ENCODE peak calls at places on chromosomes 11 and 22, in eight cellular contexts. T is AG10803, H is BJ, W is colonic mucosa, Z is endothelial cell of umbilical vein, X is activated B cell treated with CpG ODN at 0.5 μM for 24 hours, O is dorsolateral prefrontal cortex, U is GM23338. P is an unnamed sample.

GRCh38 chr22:38755155-38755910 is 465 bp downstream of the SUN2 start:
- DNase-seq in Z (peak), T (peak), X (peak), H (no peak), W (peak), O (peak), U (peak), P (no peak)

GRCh38 chr11:128451651-128452470 is 135.5 kb downstream of the ETS1 start:
- DNase-seq in Z (no peak), U (peak), O (peak), H (no peak), T (peak), W (peak), X (no peak), P (no peak)

GRCh38 chr11:122115520-122116343 is at the start of gene BLID:
- DNase-seq in W (no peak), Z (peak), T (peak), X (no peak), O (no peak), H (no peak), U (peak), P (no peak)

GRCh38 chr11:45500457-45500856 is 165.0 kb downstream of the CHST1 start:
- DNase-seq in X (no peak), O (no peak), U (peak), W (no peak), T (no peak), H (no peak), Z (no peak), P (no peak)

GRCh38 chr11:99343117-99343516 is 322.4 kb downstream of the CNTN5 start:
- DNase-seq in U (no peak), H (no peak), T (no peak), X (no peak), W (no peak), Z (no peak), O (no peak), P (no peak)

GRCh38 chr22:20575724-20576444 is 68.5 kb downstream of the MED15 start:
- DNase-seq in H (no peak), X (no peak), O (no peak), U (no peak), Z (no peak), W (no peak), T (no peak), P (no peak)

GRCh38 chr11:110219011-110219785 is 77.2 kb downstream of the RDX start:
- DNase-seq in W (no peak), Z (no peak), H (no peak), T (peak), O (no peak), X (no peak), U (no peak), P (no peak)

GRCh38 chr11:118975771-118976709 is 4.5 kb downstream of the FOXR1 start:
- DNase-seq in X (no peak), O (no peak), T (peak), Z (no peak), U (no peak), H (no peak), W (no peak), P (no peak)

GRCh38 chr11:3816673-3817072 is 8.3 kb downstream of the PGAP2 start:
- DNase-seq in O (no peak), H (no peak), T (no peak), W (no peak), Z (no peak), U (no peak), X (no peak), P (no peak)

GRCh38 chr11:48012051-48012391 is 31.7 kb downstream of the PTPRJ start:
- DNase-seq in O (no peak), H (no peak), W (no peak), T (no peak), X (no peak), Z (no peak), U (no peak), P (no peak)

GRCh38 chr11:80651004-80651403 is 1210.2 kb upstream of the TENM4 start:
- DNase-seq in Z (no peak), H (no peak), O (no peak), T (no peak), W (no peak), X (no peak), U (peak), P (no peak)

GRCh38 chr22:27242111-27242436 is 559.5 kb downstream of the MN1 start:
- DNase-seq in X (no peak), T (no peak), U (no peak), Z (no peak), H (no peak), O (no peak), W (no peak), P (no peak)

GRCh38 chr11:61516675-61517516 is 8.3 kb downstream of the LRRC10B start:
- DNase-seq in T (no peak), U (peak), W (peak), O (peak), Z (peak), H (no peak), X (peak), P (peak)

GRCh38 chr22:49303061-49303735 is 524.5 kb downstream of the BRD1 start:
- DNase-seq in W (no peak), Z (no peak), X (no peak), H (no peak), O (peak), T (no peak), U (no peak), P (no peak)

GRCh38 chr11:67299471-67300191 is 3.7 kb upstream of the SSH3 start:
- DNase-seq in T (no peak), W (no peak), U (no peak), O (no peak), H (no peak), Z (no peak), X (no peak), P (no peak)

GRCh38 chr11:74683279-74683871 is 47.9 kb downstream of the CHRDL2 start:
- DNase-seq in X (no peak), O (peak), W (no peak), U (peak), T (peak), H (no peak), Z (peak), P (no peak)

GRCh38 chr11:103872748-103873147 is 163.7 kb upstream of the DDI1 start:
- DNase-seq in O (no peak), Z (no peak), U (no peak), X (no peak), T (no peak), H (no peak), W (no peak), P (no peak)

GRCh38 chr11:82776377-82776776 is 42.7 kb upstream of the FAM181B start:
- DNase-seq in U (no peak), T (no peak), O (no peak), H (no peak), W (no peak), Z (no peak), X (no peak), P (no peak)

GRCh38 chr22:50627452-50627913 is 469 bp downstream of the ARSA start:
- DNase-seq in H (no peak), U (peak), Z (no peak), T (no peak), X (no peak), O (no peak), W (peak), P (no peak)

GRCh38 chr11:6545917-6546605 is 49.0 kb downstream of the DNHD1 start:
- DNase-seq in H (no peak), U (no peak), X (no peak), T (no peak), Z (no peak), W (no peak), O (no peak), P (no peak)

GRCh38 chr11:723120-723883 is 17.3 kb downstream of the EPS8L2 start:
- DNase-seq in W (peak), H (no peak), O (no peak), X (no peak), Z (peak), U (peak), T (peak), P (no peak)

GRCh38 chr11:74139151-74139918 is 31.5 kb downstream of the C2CD3 start:
- DNase-seq in X (no peak), Z (no peak), O (no peak), T (peak), H (no peak), U (peak), W (no peak), P (no peak)

GRCh38 chr11:12077535-12078280 is 32.7 kb upstream of the MICAL2 start:
- DNase-seq in O (no peak), H (no peak), W (no peak), T (no peak), U (no peak), Z (no peak), X (no peak), P (no peak)

GRCh38 chr11:66126064-66126463 is 56.0 kb downstream of the PACS1 start:
- DNase-seq in H (no peak), Z (no peak), W (no peak), X (no peak), T (no peak), O (no peak), U (no peak), P (no peak)

GRCh38 chr11:73383249-73384126 is 7.3 kb downstream of the RELT start:
- DNase-seq in X (peak), Z (peak), W (peak), U (no peak), H (no peak), T (no peak), O (no peak), P (no peak)

DNA sequence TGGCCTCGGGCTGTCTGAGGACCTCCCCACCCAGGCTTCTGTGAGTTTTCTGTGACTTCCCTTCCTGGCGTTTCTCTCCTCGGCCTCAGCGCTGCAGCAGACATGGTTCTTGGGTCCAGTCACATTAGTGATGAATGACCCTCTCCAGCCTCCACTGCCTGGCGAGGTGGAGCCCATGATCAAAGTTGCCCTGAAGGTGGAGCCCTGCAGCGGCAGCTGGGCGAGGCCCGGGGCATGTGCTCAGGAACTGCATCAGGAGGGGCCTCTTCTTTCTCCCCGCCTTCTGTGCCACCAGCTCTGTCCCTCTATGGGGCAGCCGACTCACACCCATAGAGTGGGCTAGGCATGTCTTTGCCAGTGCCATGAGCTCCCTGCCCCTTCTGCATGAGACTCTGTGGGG is 1079.7 kb downstream of the TBC1D22A start:
- DNase-seq in Z (no peak), U (no peak), W (no peak), H (no peak), X (no peak), O (no peak), T (no peak), P (no peak)
- TF ChIP-seq CTCF in Z (no peak), U (no peak), W (no peak), H (no peak), X (no peak), O (no peak), T (no peak), P (no peak)

DNA sequence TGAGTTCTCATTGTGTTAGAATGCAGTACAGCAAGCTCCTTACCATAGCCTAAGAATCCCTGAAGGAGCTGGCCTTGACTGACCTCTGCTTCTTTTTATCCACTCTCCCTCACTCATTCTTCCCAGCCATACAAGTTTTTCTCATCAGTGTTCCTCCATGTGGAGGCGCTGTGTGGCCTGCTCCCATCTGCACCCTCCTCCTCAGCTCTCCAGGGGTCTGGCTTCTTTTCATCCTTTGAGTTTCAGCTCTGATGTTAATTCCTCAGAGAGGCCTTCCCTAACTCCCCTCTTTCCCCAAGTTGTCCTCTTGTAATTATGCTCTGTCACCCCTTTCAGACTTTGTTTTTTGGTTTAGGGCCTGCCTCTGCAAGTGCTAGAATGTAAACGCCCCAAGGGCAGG is 144.8 kb downstream of the WNT7B start:
- DNase-seq in Z (no peak), T (no peak), O (no peak), U (peak), X (no peak), H (no peak), W (no peak), P (no peak)
- TF ChIP-seq CTCF in Z (no peak), T (no peak), O (no peak), U (peak), X (no peak), H (no peak), W (no peak), P (no peak)

GRCh38 chr11:134100171-134100570 is 31.3 kb downstream of the JAM3 start:
- DNase-seq in O (no peak), Z (no peak), W (no peak), H (no peak), T (no peak), U (no peak), X (no peak), P (no peak)

GRCh38 chr11:134097146-134097545 is 28.3 kb downstream of the JAM3 start:
- DNase-seq in X (no peak), H (no peak), U (no peak), Z (no peak), O (no peak), T (peak), W (no peak), P (no peak)

GRCh38 chr11:134101292-134101691 is 32.4 kb downstream of the JAM3 start:
- DNase-seq in O (no peak), U (no peak), T (peak), X (no peak), Z (no peak), H (no peak), W (no peak), P (no peak)

DNA sequence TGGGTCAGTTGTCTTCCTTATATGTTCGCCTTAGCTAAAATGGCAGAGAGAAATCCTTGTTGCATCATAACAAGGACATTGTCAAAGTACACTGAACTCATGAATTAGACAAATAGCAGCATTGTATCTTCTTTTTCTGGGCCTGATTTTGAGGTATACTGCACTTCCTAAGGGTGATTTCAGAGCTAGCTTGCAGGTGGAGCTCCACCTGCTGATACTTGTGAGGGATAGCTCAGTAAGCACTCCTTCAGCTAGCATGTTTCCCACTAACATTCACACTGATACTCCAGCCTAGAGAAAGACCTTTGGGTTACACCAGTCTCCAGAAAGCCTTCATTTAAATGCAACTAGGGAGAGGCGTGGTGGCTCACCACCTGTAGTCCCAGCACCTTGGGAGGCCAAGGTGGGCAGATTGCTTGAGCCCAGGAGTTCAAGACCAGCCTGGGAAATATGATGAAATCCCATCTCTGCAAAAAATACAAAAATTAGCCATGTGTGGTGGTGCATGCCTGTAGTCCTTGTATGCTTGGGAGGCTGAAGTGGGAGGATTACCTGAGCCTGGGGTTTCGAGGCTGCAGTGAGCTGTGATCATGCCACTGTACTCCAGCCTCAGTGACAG is 29.8 kb downstream of the JAM3 start:
- DNase-seq in O (no peak), Z (no peak), X (no peak), T (no peak), W (no peak), H (no peak), U (peak), P (no peak)
- TF ChIP-seq CTCF in O (peak), Z (peak), X (no peak), T (no peak), W (peak), H (no peak), U (peak), P (peak)

GRCh38 chr11:69048056-69048717 is 545 bp upstream of the TPCN2 start:
- DNase-seq in U (peak), W (no peak), X (no peak), T (no peak), H (no peak), O (no peak), Z (no peak), P (no peak)

GRCh38 chr11:69040051-69040450 is 8.7 kb upstream of the TPCN2 start:
- DNase-seq in U (no peak), T (no peak), H (no peak), X (no peak), O (no peak), W (no peak), Z (no peak), P (no peak)

GRCh38 chr11:69040581-69041260 is 8.0 kb upstream of the TPCN2 start:
- DNase-seq in H (peak), X (no peak), T (peak), W (no peak), U (no peak), Z (no peak), O (no peak), P (no peak)

GRCh38 chr11:69041516-69041915 is 7.2 kb upstream of the TPCN2 start:
- DNase-seq in X (no peak), Z (no peak), U (no peak), T (no peak), W (no peak), H (no peak), O (no peak), P (no peak)

DNA sequence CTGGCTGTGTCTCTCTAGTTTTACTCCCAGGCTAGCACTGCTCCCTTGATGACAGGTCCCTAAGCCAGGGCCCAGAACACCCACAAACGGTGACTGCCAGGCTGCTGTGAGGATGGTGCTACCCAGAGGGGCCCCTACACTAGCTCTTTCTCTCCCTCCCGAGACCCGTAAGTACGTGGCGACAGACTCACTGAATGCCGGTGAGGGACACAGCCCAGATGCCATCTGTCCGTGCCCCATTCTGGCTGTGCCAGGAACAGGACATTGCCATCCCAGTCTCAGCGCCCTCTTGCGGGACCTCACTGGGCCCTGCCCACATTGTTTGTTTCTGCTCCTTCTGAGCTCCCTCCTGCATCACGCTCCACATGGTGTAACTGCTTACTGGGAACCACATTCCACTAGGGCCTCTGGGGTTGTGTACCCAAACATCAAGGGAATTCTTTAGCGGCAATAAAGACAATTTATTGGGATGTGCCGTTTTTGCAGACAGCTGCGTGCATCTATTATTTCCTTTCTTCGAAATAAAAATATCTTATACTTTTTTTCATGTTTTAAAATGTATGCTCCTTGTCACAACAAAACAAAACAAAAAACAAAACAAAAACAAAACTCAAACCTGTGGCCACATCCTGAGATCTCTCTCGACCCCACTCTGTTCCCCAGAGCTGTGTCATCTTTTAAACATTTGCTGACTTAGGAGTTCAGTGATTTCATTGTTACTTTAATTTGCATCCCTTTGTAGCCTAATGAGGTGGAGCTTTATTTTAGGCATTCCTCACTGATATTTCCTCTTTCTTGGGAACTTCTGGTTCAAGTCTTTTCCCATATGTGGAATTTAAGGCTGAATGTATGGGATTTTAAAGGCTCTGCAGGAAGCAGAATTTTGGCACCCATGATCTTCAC is 4.4 kb upstream of the TPCN2 start:
- DNase-seq in T (peak), U (peak), H (peak), X (no peak), W (peak), O (peak), Z (peak), P (no peak)
- TF ChIP-seq CTCF in T (peak), U (peak), H (peak), X (no peak), W (peak), O (peak), Z (peak), P (peak)

GRCh38 chr22:29998627-29999026 is 81.6 kb upstream of the HORMAD2 start:
- DNase-seq in H (no peak), Z (no peak), U (peak), X (no peak), T (no peak), W (no peak), O (no peak), P (no peak)

GRCh38 chr22:29997516-29997915 is 82.7 kb upstream of the HORMAD2 start:
- DNase-seq in T (no peak), X (no peak), O (no peak), U (no peak), W (no peak), Z (peak), H (no peak), P (no peak)

GRCh38 chr22:29992341-29993275 is 87.7 kb upstream of the HORMAD2 start:
- DNase-seq in H (no peak), Z (no peak), T (no peak), U (peak), X (no peak), O (no peak), W (no peak), P (no peak)

GRCh38 chr22:29994941-29995340 is 85.3 kb upstream of the HORMAD2 start:
- DNase-seq in X (no peak), H (no peak), W (peak), Z (peak), O (no peak), T (peak), U (no peak), P (no peak)

GRCh38 chr22:29994027-29994715 is 86.1 kb upstream of the HORMAD2 start:
- DNase-seq in W (no peak), H (peak), X (no peak), U (no peak), T (peak), Z (peak), O (no peak), P (no peak)
- TF ChIP-seq CTCF in W (no peak), H (peak), X (no peak), U (no peak), T (no peak), Z (no peak), O (no peak), P (peak)

DNA sequence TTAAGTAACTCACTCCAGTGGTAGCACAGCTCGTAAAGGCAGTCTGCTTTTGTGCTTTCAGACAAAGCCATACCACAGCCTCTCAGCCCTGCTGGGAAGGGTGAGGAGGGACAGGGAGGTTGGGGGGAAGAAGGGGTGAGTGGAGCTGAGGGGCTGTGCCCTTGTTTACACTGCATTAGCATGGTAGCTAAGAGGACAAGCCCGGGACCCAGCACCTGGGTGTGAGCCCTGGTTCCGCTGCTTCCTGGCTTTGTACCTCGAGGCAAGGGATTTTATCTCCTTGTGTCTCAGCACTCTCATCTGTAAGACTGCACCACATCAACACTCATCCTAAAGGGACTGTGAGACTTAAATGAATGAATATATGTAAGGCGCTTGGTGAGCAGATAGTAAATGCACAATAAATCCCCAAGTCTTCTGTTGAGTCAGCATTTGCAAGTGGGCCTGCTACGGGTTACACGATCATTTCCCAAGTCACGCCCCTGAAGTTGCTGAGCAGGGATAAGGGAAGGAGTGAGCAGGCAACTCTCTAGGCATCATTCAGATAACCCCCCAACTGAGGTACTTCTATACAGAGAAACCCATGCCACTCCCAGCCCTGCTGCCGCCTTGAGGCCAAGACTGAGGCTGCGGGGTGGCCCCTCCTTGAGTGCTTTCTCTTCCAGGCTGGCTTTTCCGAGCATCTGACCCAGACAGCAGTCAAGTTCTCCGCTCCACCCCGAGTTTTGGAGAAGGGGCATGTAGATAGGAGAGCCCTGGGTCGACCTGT is 7.5 kb downstream of the RASD2 start:
- DNase-seq in U (peak), H (no peak), X (no peak), W (no peak), T (no peak), Z (no peak), O (no peak), P (no peak)
- TF ChIP-seq CTCF in U (peak), H (peak), X (no peak), W (no peak), T (peak), Z (peak), O (no peak), P (no peak)